ENCODE peak calls at places on chromosomes 4 and X, in six cellular contexts. E is stomach; M is T-helper 1 cell; Z is stimulated activated CD8-positive, alpha-beta memory T cell treated with anti-CD3 and anti-CD28 coated beads, Interleukin-2, amount 100 ng/mL, for 1 hour; A is activated T-cell treated with anti-CD3 and anti-CD28 coated beads, Interleukin-2, amount 50 U/mL, for 72 hours; N is head of caudate nucleus. U is an unnamed sample.

GRCh38 chr4:122695226-122695625 is 37.3 kb upstream of the BBS12 start:
- DNase-seq in E (no peak), M (no peak), Z (no peak), A (no peak), N (no peak), U (no peak)

GRCh38 chr4:159600102-159600501 is 497.2 kb downstream of the RAPGEF2 start:
- DNase-seq in E (no peak), M (no peak), Z (no peak), A (no peak), N (no peak), U (no peak)

GRCh38 chr4:109947457-109947856 is 34.8 kb downstream of the EGF start:
- DNase-seq in E (no peak), M (no peak), Z (no peak), A (peak; percentile 15), N (no peak), U (no peak)

GRCh38 chrX:109709129-109709631 is 23.9 kb downstream of the ACSL4 start:
- DNase-seq in E (no peak), M (no peak), Z (no peak), A (no peak), N (no peak), U (peak; percentile 10)

GRCh38 chr4:119106036-119107000 is 29.3 kb upstream of the MYOZ2 start:
- DNase-seq in E (no peak), M (no peak), Z (no peak), A (no peak), N (no peak), U (no peak)

GRCh38 chr4:171920901-171921300 is 107.7 kb downstream of the GALNTL6 start:
- DNase-seq in E (no peak), M (no peak), Z (no peak), A (no peak), N (no peak), U (no peak)

GRCh38 chrX:10240918-10241317 is 84.1 kb downstream of the CLCN4 start:
- DNase-seq in E (no peak), M (no peak), Z (no peak), A (no peak), N (no peak), U (no peak)

GRCh38 chr4:168736831-168737230 is 240.0 kb downstream of the PALLD start:
- DNase-seq in E (no peak), M (no peak), Z (no peak), A (no peak), N (no peak), U (no peak)

GRCh38 chr4:167688660-167689142 is 403.6 kb upstream of the ANXA10 start:
- DNase-seq in E (no peak), M (no peak), Z (no peak), A (no peak), N (no peak), U (no peak)

GRCh38 chr4:18071894-18072293 is 50.3 kb upstream of the LCORL start:
- DNase-seq in E (no peak), M (no peak), Z (no peak), A (no peak), N (no peak), U (no peak)

GRCh38 chr4:42397256-42397634 is at the start of gene SHISA3:
- DNase-seq in E (no peak), M (no peak), Z (no peak), A (peak; percentile 20), N (no peak), U (peak; percentile 39)

GRCh38 chr4:85681194-85681803 is 206.3 kb downstream of the ARHGAP24 start:
- DNase-seq in E (no peak), M (no peak), Z (no peak), A (no peak), N (peak; percentile 42), U (no peak)

GRCh38 chr4:2067446-2068197 is 8.5 kb downstream of the NAT8L start:
- DNase-seq in E (no peak), M (no peak), Z (no peak), A (no peak), N (no peak), U (no peak)

GRCh38 chr4:159341486-159341885 is 238.6 kb downstream of the RAPGEF2 start:
- DNase-seq in E (no peak), M (no peak), Z (no peak), A (no peak), N (no peak), U (no peak)

GRCh38 chrX:17459008-17459407 is 84.0 kb downstream of the NHS start:
- DNase-seq in E (peak; percentile 32), M (no peak), Z (no peak), A (no peak), N (no peak), U (no peak)

U was measured in activated naive CD8-positive, alpha-beta T cell treated with anti-CD3 and anti-CD28 coated beads for 36 hours.